ENCODE peak calls at places on chromosomes 13 and 19, in four cellular contexts. K, N, L and U are unnamed samples.

GRCh38 chr13:51262501-51263211 is 40.5 kb downstream of the FAM124A start:
- DNase-seq in K (no peak), N (no peak), L (no peak), U (no peak)

GRCh38 chr19:5823579-5824281 is 15.8 kb downstream of the FUT6 start:
- DNase-seq in K (no peak), N (no peak), L (no peak), U (no peak)

GRCh38 chr13:99759163-99759552 is 212.4 kb downstream of the ZIC5 start:
- DNase-seq in K (no peak), N (no peak), L (no peak), U (no peak)

GRCh38 chr13:26442541-26442940 is 114.9 kb upstream of the WASF3 start:
- DNase-seq in K (no peak), N (no peak), L (no peak), U (no peak)

GRCh38 chr19:14450168-14450874 is 17.2 kb downstream of the PKN1 start:
- DNase-seq in K (peak; percentile 61), N (peak; percentile 81), L (no peak), U (no peak)

GRCh38 chr13:99974939-99975561 is 3.5 kb upstream of the ZIC5 start:
- DNase-seq in K (peak; percentile 14), N (no peak), L (no peak), U (no peak)

GRCh38 chr19:6475321-6476108 is 6.1 kb downstream of the DENND1C start:
- DNase-seq in K (no peak), N (no peak), L (no peak), U (no peak)

GRCh38 chr13:73765651-73766384 is 368.4 kb downstream of the KLF12 start:
- DNase-seq in K (peak; percentile 65), N (peak; percentile 68), L (peak; percentile 48), U (peak; percentile 28)

GRCh38 chr13:57716295-57716694 is 84.8 kb downstream of the PCDH17 start:
- DNase-seq in K (no peak), N (no peak), L (no peak), U (no peak)

GRCh38 chr19:45767410-45767880 is 1.6 kb downstream of the SIX5 start:
- DNase-seq in K (peak; percentile 56), N (no peak), L (no peak), U (no peak)

GRCh38 chr13:47858678-47859050 is 142.4 kb downstream of the SUCLA2 start:
- DNase-seq in K (no peak), N (no peak), L (no peak), U (no peak)

GRCh38 chr19:55284405-55285058 is 735 bp downstream of the BRSK1 start:
- DNase-seq in K (no peak), N (no peak), L (peak; percentile 15), U (no peak)

GRCh38 chr19:38486731-38487336 is 53.3 kb downstream of the RYR1 start:
- DNase-seq in K (no peak), N (no peak), L (no peak), U (no peak)

GRCh38 chr19:48338253-48338755 is 13.0 kb downstream of the EMP3 start:
- DNase-seq in K (no peak), N (no peak), L (no peak), U (no peak)

GRCh38 chr13:65856464-65856863 is 1373.7 kb downstream of the PCDH9 start:
- DNase-seq in K (no peak), N (no peak), L (no peak), U (no peak)

GRCh38 chr13:33218020-33218419 is 67.5 kb downstream of the STARD13 start:
- DNase-seq in K (no peak), N (no peak), L (no peak), U (no peak)

GRCh38 chr13:59208405-59209195 is 955.1 kb downstream of the DIAPH3 start:
- DNase-seq in K (no peak), N (no peak), L (no peak), U (no peak)

GRCh38 chr19:31541396-31541795 is 192.2 kb upstream of the TSHZ3 start:
- DNase-seq in K (no peak), N (no peak), L (no peak), U (no peak)

GRCh38 chr13:43087960-43088580 is 64.7 kb downstream of the DNAJC15 start:
- DNase-seq in K (no peak), N (no peak), L (no peak), U (no peak)

GRCh38 chr13:65540064-65540635 is 1690.0 kb downstream of the PCDH9 start:
- DNase-seq in K (no peak), N (no peak), L (no peak), U (no peak)

GRCh38 chr13:59609421-59609820 is 554.3 kb downstream of the DIAPH3 start:
- DNase-seq in K (no peak), N (no peak), L (no peak), U (no peak)

GRCh38 chr13:74134777-74135305 is 637 bp upstream of the KLF12 start:
- DNase-seq in K (peak; percentile 61), N (peak; percentile 76), L (no peak), U (no peak)

GRCh38 chr19:13241321-13242104 is 91.3 kb downstream of the IER2 start:
- DNase-seq in K (no peak), N (peak; percentile 45), L (no peak), U (no peak)

GRCh38 chr19:45211751-45212381 is 33.3 kb downstream of the BLOC1S3 start:
- DNase-seq in K (no peak), N (no peak), L (no peak), U (no peak)

GRCh38 chr19:48926909-48927308 is 6.6 kb upstream of the DHDH start:
- DNase-seq in K (no peak), N (peak; percentile 25), L (no peak), U (no peak)

GRCh38 chr19:19627716-19628498 is at the start of gene LPAR2:
- DNase-seq in K (peak; percentile 41), N (peak; percentile 60), L (no peak), U (no peak)

GRCh38 chr19:47389150-47389556 is 30.2 kb downstream of the MEIS3 start:
- DNase-seq in K (no peak), N (no peak), L (no peak), U (no peak)

GRCh38 chr19:45115809-45116615 is 23.0 kb downstream of the PPP1R37 start:
- DNase-seq in K (no peak), N (no peak), L (no peak), U (no peak)

GRCh38 chr13:39232401-39232980 is 194.2 kb downstream of the NHLRC3 start:
- DNase-seq in K (no peak), N (no peak), L (no peak), U (no peak)

GRCh38 chr13:29707876-29708543 is 112.5 kb upstream of the SLC7A1 start:
- DNase-seq in K (peak; percentile 67), N (peak; percentile 53), L (peak; percentile 2), U (no peak)

GRCh38 chr19:44643605-44644390 is at the start of gene PVR:
- DNase-seq in K (peak; percentile 59), N (peak; percentile 51), L (peak; percentile 30), U (peak; percentile 69)

GRCh38 chr13:101817898-101818297 is 365.4 kb downstream of the ITGBL1 start:
- DNase-seq in K (no peak), N (no peak), L (no peak), U (no peak)